ENCODE peak calls at places on chromosomes 11 and 22, in six cellular contexts. One of them, this sample, is unnamed.

GRCh38 chr11:17528181-17528691 is 16.0 kb downstream of the USH1C start:
- DNase-seq in NCI-H1092 treated with DMSO at 0.1 percent for 48 hours: peak
- DNase-seq in activated naive CD4-positive, alpha-beta T cell treated with Interleukin-2 at 50 U/mL for 16 hours: peak
- DNase-seq in fibroblast of gingiva: peak
- DNase-seq in foreskin melanocyte: peak
- DNase-seq in EH: peak
- DNase-seq in this sample: peak

GRCh38 chr11:47788181-47788580 is 21.0 kb upstream of the FNBP4 start:
- DNase-seq in foreskin melanocyte: no peak
- DNase-seq in activated naive CD4-positive, alpha-beta T cell treated with Interleukin-2 at 50 U/mL for 16 hours: no peak
- DNase-seq in fibroblast of gingiva: no peak
- DNase-seq in EH: no peak
- DNase-seq in NCI-H1092 treated with DMSO at 0.1 percent for 48 hours: no peak
- DNase-seq in this sample: no peak

GRCh38 chr11:10674440-10674855 is 19.1 kb downstream of the IRAG1 start:
- DNase-seq in foreskin melanocyte: no peak
- DNase-seq in NCI-H1092 treated with DMSO at 0.1 percent for 48 hours: no peak
- DNase-seq in fibroblast of gingiva: no peak
- DNase-seq in EH: peak
- DNase-seq in activated naive CD4-positive, alpha-beta T cell treated with Interleukin-2 at 50 U/mL for 16 hours: no peak
- DNase-seq in this sample: no peak

GRCh38 chr22:24950272-24950902 is 2.1 kb upstream of the KIAA1671 start:
- DNase-seq in EH: peak
- DNase-seq in activated naive CD4-positive, alpha-beta T cell treated with Interleukin-2 at 50 U/mL for 16 hours: no peak
- DNase-seq in NCI-H1092 treated with DMSO at 0.1 percent for 48 hours: no peak
- DNase-seq in foreskin melanocyte: no peak
- DNase-seq in fibroblast of gingiva: peak
- DNase-seq in this sample: no peak

GRCh38 chr11:111443640-111444039 is 64.6 kb upstream of the POU2AF1 start:
- DNase-seq in fibroblast of gingiva: no peak
- DNase-seq in NCI-H1092 treated with DMSO at 0.1 percent for 48 hours: no peak
- DNase-seq in EH: no peak
- DNase-seq in activated naive CD4-positive, alpha-beta T cell treated with Interleukin-2 at 50 U/mL for 16 hours: no peak
- DNase-seq in foreskin melanocyte: no peak
- DNase-seq in this sample: no peak

GRCh38 chr11:118339281-118340045 is 3.0 kb downstream of the CD3D start:
- DNase-seq in fibroblast of gingiva: no peak
- DNase-seq in NCI-H1092 treated with DMSO at 0.1 percent for 48 hours: no peak
- DNase-seq in foreskin melanocyte: no peak
- DNase-seq in activated naive CD4-positive, alpha-beta T cell treated with Interleukin-2 at 50 U/mL for 16 hours: peak
- DNase-seq in EH: no peak
- DNase-seq in this sample: no peak

GRCh38 chr11:116701297-116701801 is 71.4 kb downstream of the BUD13 start:
- DNase-seq in fibroblast of gingiva: no peak
- DNase-seq in NCI-H1092 treated with DMSO at 0.1 percent for 48 hours: no peak
- DNase-seq in EH: no peak
- DNase-seq in foreskin melanocyte: no peak
- DNase-seq in activated naive CD4-positive, alpha-beta T cell treated with Interleukin-2 at 50 U/mL for 16 hours: no peak
- DNase-seq in this sample: no peak

GRCh38 chr11:39442177-39442576 is 2017.3 kb downstream of the LRRC4C start:
- DNase-seq in fibroblast of gingiva: no peak
- DNase-seq in foreskin melanocyte: no peak
- DNase-seq in NCI-H1092 treated with DMSO at 0.1 percent for 48 hours: no peak
- DNase-seq in activated naive CD4-positive, alpha-beta T cell treated with Interleukin-2 at 50 U/mL for 16 hours: no peak
- DNase-seq in EH: no peak
- DNase-seq in this sample: no peak

GRCh38 chr11:100562102-100562501 is 125.0 kb upstream of the ARHGAP42 start:
- DNase-seq in EH: peak
- DNase-seq in foreskin melanocyte: peak
- DNase-seq in activated naive CD4-positive, alpha-beta T cell treated with Interleukin-2 at 50 U/mL for 16 hours: no peak
- DNase-seq in NCI-H1092 treated with DMSO at 0.1 percent for 48 hours: no peak
- DNase-seq in fibroblast of gingiva: peak
- DNase-seq in this sample: no peak

GRCh38 chr11:32427935-32428664 is 7.2 kb downstream of the WT1 start:
- DNase-seq in EH: no peak
- DNase-seq in foreskin melanocyte: no peak
- DNase-seq in fibroblast of gingiva: no peak
- DNase-seq in NCI-H1092 treated with DMSO at 0.1 percent for 48 hours: no peak
- DNase-seq in activated naive CD4-positive, alpha-beta T cell treated with Interleukin-2 at 50 U/mL for 16 hours: no peak
- DNase-seq in this sample: no peak

GRCh38 chr11:121352301-121352891 is 59.8 kb downstream of the SC5D start:
- DNase-seq in foreskin melanocyte: no peak
- DNase-seq in fibroblast of gingiva: no peak
- DNase-seq in NCI-H1092 treated with DMSO at 0.1 percent for 48 hours: peak
- DNase-seq in activated naive CD4-positive, alpha-beta T cell treated with Interleukin-2 at 50 U/mL for 16 hours: no peak
- DNase-seq in EH: no peak
- DNase-seq in this sample: no peak

GRCh38 chr22:43776081-43776670 is 35.9 kb downstream of the EFCAB6 start:
- DNase-seq in NCI-H1092 treated with DMSO at 0.1 percent for 48 hours: no peak
- DNase-seq in EH: no peak
- DNase-seq in activated naive CD4-positive, alpha-beta T cell treated with Interleukin-2 at 50 U/mL for 16 hours: no peak
- DNase-seq in fibroblast of gingiva: no peak
- DNase-seq in foreskin melanocyte: no peak
- DNase-seq in this sample: no peak

GRCh38 chr22:22784249-22785039 is 103.2 kb upstream of the IGLL5 start:
- DNase-seq in EH: no peak
- DNase-seq in fibroblast of gingiva: no peak
- DNase-seq in foreskin melanocyte: no peak
- DNase-seq in NCI-H1092 treated with DMSO at 0.1 percent for 48 hours: no peak
- DNase-seq in activated naive CD4-positive, alpha-beta T cell treated with Interleukin-2 at 50 U/mL for 16 hours: no peak
- DNase-seq in this sample: no peak

GRCh38 chr11:47669856-47670255 is 27.5 kb upstream of the MTCH2 start:
- DNase-seq in foreskin melanocyte: no peak
- DNase-seq in activated naive CD4-positive, alpha-beta T cell treated with Interleukin-2 at 50 U/mL for 16 hours: no peak
- DNase-seq in NCI-H1092 treated with DMSO at 0.1 percent for 48 hours: no peak
- DNase-seq in EH: no peak
- DNase-seq in fibroblast of gingiva: no peak
- DNase-seq in this sample: no peak

GRCh38 chr11:124467376-124468061 is 22.0 kb upstream of the OR8B8 start:
- DNase-seq in fibroblast of gingiva: no peak
- DNase-seq in activated naive CD4-positive, alpha-beta T cell treated with Interleukin-2 at 50 U/mL for 16 hours: no peak
- DNase-seq in EH: no peak
- DNase-seq in foreskin melanocyte: no peak
- DNase-seq in NCI-H1092 treated with DMSO at 0.1 percent for 48 hours: no peak
- DNase-seq in this sample: no peak

GRCh38 chr11:10518891-10519290 is 22.1 kb downstream of the RNF141 start:
- DNase-seq in foreskin melanocyte: no peak
- DNase-seq in EH: no peak
- DNase-seq in fibroblast of gingiva: no peak
- DNase-seq in activated naive CD4-positive, alpha-beta T cell treated with Interleukin-2 at 50 U/mL for 16 hours: no peak
- DNase-seq in NCI-H1092 treated with DMSO at 0.1 percent for 48 hours: no peak
- DNase-seq in this sample: no peak

GRCh38 chr22:49453816-49454215 is 373.9 kb downstream of the BRD1 start:
- DNase-seq in activated naive CD4-positive, alpha-beta T cell treated with Interleukin-2 at 50 U/mL for 16 hours: no peak
- DNase-seq in foreskin melanocyte: no peak
- DNase-seq in NCI-H1092 treated with DMSO at 0.1 percent for 48 hours: no peak
- DNase-seq in EH: no peak
- DNase-seq in fibroblast of gingiva: no peak
- DNase-seq in this sample: no peak

GRCh38 chr11:93279911-93280347 is 50.6 kb upstream of the DEUP1 start:
- DNase-seq in EH: no peak
- DNase-seq in foreskin melanocyte: no peak
- DNase-seq in activated naive CD4-positive, alpha-beta T cell treated with Interleukin-2 at 50 U/mL for 16 hours: no peak
- DNase-seq in NCI-H1092 treated with DMSO at 0.1 percent for 48 hours: peak
- DNase-seq in fibroblast of gingiva: no peak
- DNase-seq in this sample: no peak

GRCh38 chr11:26248661-26249060 is 83.3 kb upstream of the ANO3 start:
- DNase-seq in NCI-H1092 treated with DMSO at 0.1 percent for 48 hours: no peak
- DNase-seq in activated naive CD4-positive, alpha-beta T cell treated with Interleukin-2 at 50 U/mL for 16 hours: no peak
- DNase-seq in foreskin melanocyte: no peak
- DNase-seq in fibroblast of gingiva: no peak
- DNase-seq in EH: no peak
- DNase-seq in this sample: no peak

GRCh38 chr22:49933236-49933921 is 14.9 kb downstream of the CRELD2 start:
- DNase-seq in activated naive CD4-positive, alpha-beta T cell treated with Interleukin-2 at 50 U/mL for 16 hours: no peak
- DNase-seq in foreskin melanocyte: no peak
- DNase-seq in fibroblast of gingiva: no peak
- DNase-seq in NCI-H1092 treated with DMSO at 0.1 percent for 48 hours: no peak
- DNase-seq in EH: no peak
- DNase-seq in this sample: no peak

GRCh38 chr11:77039491-77040400 is 5.5 kb downstream of the B3GNT6 start:
- DNase-seq in NCI-H1092 treated with DMSO at 0.1 percent for 48 hours: peak
- DNase-seq in activated naive CD4-positive, alpha-beta T cell treated with Interleukin-2 at 50 U/mL for 16 hours: peak
- DNase-seq in foreskin melanocyte: no peak
- DNase-seq in EH: peak
- DNase-seq in fibroblast of gingiva: peak
- DNase-seq in this sample: peak